ENCODE peak calls at places on chromosomes 7 and 10, in four cellular contexts. One of them, this sample, is unnamed.

GRCh38 chr10:123331438-123331837 is 177.2 kb downstream of the BUB3 start:
- DNase-seq in HepG2: peak
- DNase-seq in NT2/D1: no peak
- DNase-seq in GM12878: no peak
- DNase-seq in this sample: no peak

GRCh38 chr7:43108255-43109011 is 4.0 kb upstream of the HECW1 start:
- DNase-seq in HepG2: peak
- DNase-seq in NT2/D1: peak
- DNase-seq in GM12878: peak
- DNase-seq in this sample: peak

GRCh38 chr10:14815681-14816080 is 22.2 kb downstream of the CDNF start:
- DNase-seq in HepG2: no peak
- DNase-seq in NT2/D1: no peak
- DNase-seq in GM12878: no peak
- DNase-seq in this sample: no peak

GRCh38 chr7:122902751-122903495 is 16.7 kb upstream of the CADPS2 start:
- DNase-seq in HepG2: peak
- DNase-seq in NT2/D1: no peak
- DNase-seq in GM12878: no peak
- DNase-seq in this sample: peak

GRCh38 chr7:542935-543789 is 23.5 kb upstream of the PDGFA start:
- DNase-seq in HepG2: peak
- DNase-seq in NT2/D1: no peak
- DNase-seq in GM12878: no peak
- DNase-seq in this sample: no peak

GRCh38 chr10:99522078-99522479 is 10.7 kb upstream of the NKX2-3 start:
- DNase-seq in HepG2: no peak
- DNase-seq in NT2/D1: no peak
- DNase-seq in GM12878: no peak
- DNase-seq in this sample: no peak

GRCh38 chr7:80135306-80136104 is 874 bp downstream of the GNAI1 start:
- DNase-seq in HepG2: no peak
- DNase-seq in NT2/D1: peak
- DNase-seq in GM12878: no peak
- DNase-seq in this sample: peak

GRCh38 chr7:92635538-92635937 is 45.3 kb upstream of the FAM133B start:
- DNase-seq in HepG2: no peak
- DNase-seq in NT2/D1: no peak
- DNase-seq in GM12878: no peak
- DNase-seq in this sample: no peak

GRCh38 chr7:50821457-50821977 is 38.8 kb upstream of the GRB10 start:
- DNase-seq in HepG2: peak
- DNase-seq in NT2/D1: no peak
- DNase-seq in GM12878: no peak
- DNase-seq in this sample: peak

GRCh38 chr10:18400911-18401260 is 250.5 kb downstream of the NSUN6 start:
- DNase-seq in HepG2: no peak
- DNase-seq in NT2/D1: no peak
- DNase-seq in GM12878: no peak
- DNase-seq in this sample: peak

GRCh38 chr10:32077896-32078295 is 21.7 kb upstream of the KIF5B start:
- DNase-seq in HepG2: peak
- DNase-seq in NT2/D1: no peak
- DNase-seq in GM12878: no peak
- DNase-seq in this sample: no peak

GRCh38 chr10:95423327-95424005 is 132.7 kb upstream of the PDLIM1 start:
- DNase-seq in HepG2: no peak
- DNase-seq in NT2/D1: no peak
- DNase-seq in GM12878: no peak
- DNase-seq in this sample: no peak

GRCh38 chr10:96548589-96548988 is 34.9 kb upstream of the TLL2 start:
- DNase-seq in HepG2: no peak
- DNase-seq in NT2/D1: no peak
- DNase-seq in GM12878: no peak
- DNase-seq in this sample: no peak

GRCh38 chr10:92419740-92420553 is 129.0 kb downstream of the MARCHF5 start:
- DNase-seq in HepG2: peak
- DNase-seq in NT2/D1: peak
- DNase-seq in GM12878: no peak
- DNase-seq in this sample: no peak

GRCh38 chr10:132675031-132675740 is 110.8 kb downstream of the NKX6-2 start:
- DNase-seq in HepG2: no peak
- DNase-seq in NT2/D1: no peak
- DNase-seq in GM12878: no peak
- DNase-seq in this sample: no peak

GRCh38 chr7:5470167-5470532 is 46.5 kb upstream of the TNRC18 start:
- DNase-seq in HepG2: no peak
- DNase-seq in NT2/D1: no peak
- DNase-seq in GM12878: no peak
- DNase-seq in this sample: no peak

DNA sequence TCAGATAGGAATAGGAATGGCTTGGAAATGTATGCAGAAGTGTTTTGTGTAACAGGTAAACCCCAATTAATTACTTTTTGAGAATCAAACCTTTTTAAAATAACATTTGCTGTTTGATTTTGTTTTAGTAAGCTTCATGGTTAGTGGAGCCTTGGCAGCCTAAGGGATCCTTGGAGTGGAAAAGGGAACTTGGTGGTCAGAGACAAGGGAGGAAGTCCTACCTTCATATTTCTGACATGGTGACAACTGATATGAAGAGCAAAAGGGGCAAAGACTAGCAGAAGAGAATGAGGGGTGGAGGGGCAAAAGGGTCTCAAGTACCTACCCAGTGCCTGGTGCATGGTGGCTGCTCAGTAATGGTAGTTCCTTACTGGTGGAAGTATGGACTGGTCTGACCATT is 32.3 kb downstream of the AHCYL2 start:
- DNase-seq in HepG2: no peak
- DNase-seq in NT2/D1: no peak
- DNase-seq in GM12878: no peak
- DNase-seq in this sample: no peak
- TF ChIP-seq SUZ12 in HepG2: no peak
- TF ChIP-seq SUZ12 in NT2/D1: no peak
- TF ChIP-seq SUZ12 in GM12878: no peak
- TF ChIP-seq SUZ12 in this sample: no peak

DNA sequence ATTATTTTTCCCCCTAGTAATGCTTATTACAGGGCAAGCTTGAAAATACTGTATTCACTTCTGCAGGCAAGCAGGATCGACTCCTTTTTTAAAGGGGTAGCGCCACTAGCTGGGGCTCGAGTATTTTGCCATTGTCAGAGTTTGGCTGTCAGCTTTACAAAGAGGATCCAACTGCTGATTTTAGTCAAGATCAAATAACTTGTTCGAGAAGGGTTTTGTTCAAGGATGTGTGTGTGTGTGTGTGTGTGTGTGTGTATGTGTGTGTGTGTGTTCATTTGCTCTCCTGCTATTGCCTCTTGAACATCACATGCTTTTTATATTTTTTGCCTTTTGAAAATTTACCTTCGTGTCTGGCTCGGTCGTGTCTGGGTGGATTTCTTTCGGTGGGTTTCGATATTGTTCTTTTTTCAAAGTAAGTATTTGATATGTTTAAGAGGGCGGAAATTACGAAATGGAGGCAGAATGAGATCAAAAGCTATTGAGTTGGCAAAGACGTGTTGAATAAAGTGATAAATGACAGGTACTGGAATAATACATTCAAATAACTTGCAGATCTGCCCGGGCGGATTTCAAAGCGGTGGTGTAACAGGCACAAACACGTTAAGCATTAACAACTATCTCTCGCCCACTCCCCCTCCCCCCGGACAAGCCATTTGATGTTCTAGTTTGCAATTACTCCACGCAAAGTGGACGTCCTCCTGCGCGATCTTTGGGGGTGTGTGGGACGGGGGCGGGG is 1.1 kb downstream of the ARID5B start:
- DNase-seq in HepG2: peak
- DNase-seq in NT2/D1: no peak
- DNase-seq in GM12878: no peak
- DNase-seq in this sample: no peak
- TF ChIP-seq SUZ12 in HepG2: no peak
- TF ChIP-seq SUZ12 in NT2/D1: no peak
- TF ChIP-seq SUZ12 in GM12878: no peak
- TF ChIP-seq SUZ12 in this sample: no peak

DNA sequence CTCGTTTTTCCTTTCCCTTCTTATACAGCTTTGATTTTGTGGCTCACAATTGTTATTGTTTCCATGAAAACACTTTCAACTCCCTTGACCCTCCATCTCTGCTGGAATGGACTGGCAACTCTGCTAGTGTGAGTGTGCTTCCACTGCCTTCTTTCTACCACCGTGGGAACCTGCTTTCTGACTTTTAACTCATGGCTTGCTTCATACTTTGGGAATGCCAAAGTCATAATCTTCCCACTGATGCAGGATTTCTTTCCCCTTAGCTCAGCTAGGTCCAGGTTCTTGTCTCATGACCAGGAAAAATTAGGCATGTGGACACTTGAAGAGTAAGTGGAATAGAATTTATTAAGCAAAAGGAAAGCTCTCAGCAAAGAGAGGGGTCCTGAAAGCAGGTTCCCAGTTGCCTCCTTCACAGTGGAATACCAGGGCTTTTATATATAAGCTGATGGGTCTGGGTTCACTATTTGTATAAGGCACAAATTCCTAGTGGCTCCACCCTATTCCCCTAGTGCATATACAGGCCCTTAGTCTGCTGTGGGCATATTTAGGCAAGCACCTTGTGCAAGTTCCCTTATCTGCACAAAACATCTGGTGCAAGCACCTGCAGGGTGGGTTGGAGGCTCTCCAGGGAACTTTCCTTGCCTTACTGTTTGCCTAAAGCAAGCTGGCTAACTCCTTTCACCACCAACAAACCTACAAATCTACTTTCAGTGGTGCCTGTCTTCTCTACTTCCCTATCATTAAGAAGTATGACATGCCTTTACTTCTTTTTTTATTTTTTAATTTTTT is 119.5 kb downstream of the CFAP58 start:
- DNase-seq in HepG2: no peak
- DNase-seq in NT2/D1: no peak
- DNase-seq in GM12878: no peak
- DNase-seq in this sample: no peak
- TF ChIP-seq SUZ12 in HepG2: no peak
- TF ChIP-seq SUZ12 in NT2/D1: no peak
- TF ChIP-seq SUZ12 in GM12878: no peak
- TF ChIP-seq SUZ12 in this sample: no peak

GRCh38 chr7:1675673-1676549 is 5.8 kb downstream of the ELFN1 start:
- DNase-seq in HepG2: no peak
- DNase-seq in NT2/D1: no peak
- DNase-seq in GM12878: no peak
- DNase-seq in this sample: no peak
- TF ChIP-seq SUZ12 in HepG2: no peak
- TF ChIP-seq SUZ12 in NT2/D1: no peak
- TF ChIP-seq SUZ12 in GM12878: no peak
- TF ChIP-seq SUZ12 in this sample: no peak

GRCh38 chr10:72257051-72257892 is 16.5 kb upstream of the DDIT4 start:
- DNase-seq in HepG2: no peak
- DNase-seq in NT2/D1: no peak
- DNase-seq in GM12878: peak
- DNase-seq in this sample: no peak
- TF ChIP-seq SUZ12 in HepG2: no peak
- TF ChIP-seq SUZ12 in NT2/D1: no peak
- TF ChIP-seq SUZ12 in GM12878: no peak
- TF ChIP-seq SUZ12 in this sample: no peak

GRCh38 chr10:43878386-43878785 is 229.7 kb upstream of the ZNF32 start:
- DNase-seq in HepG2: no peak
- DNase-seq in NT2/D1: no peak
- DNase-seq in GM12878: no peak
- DNase-seq in this sample: no peak

GRCh38 chr10:43881657-43882056 is 233.0 kb upstream of the ZNF32 start:
- DNase-seq in HepG2: no peak
- DNase-seq in NT2/D1: no peak
- DNase-seq in GM12878: no peak
- DNase-seq in this sample: no peak

GRCh38 chr10:43880160-43880559 is 231.5 kb upstream of the ZNF32 start:
- DNase-seq in HepG2: no peak
- DNase-seq in NT2/D1: no peak
- DNase-seq in GM12878: no peak
- DNase-seq in this sample: no peak

GRCh38 chr10:43879162-43879561 is 230.5 kb upstream of the ZNF32 start:
- DNase-seq in HepG2: no peak
- DNase-seq in NT2/D1: no peak
- DNase-seq in GM12878: no peak
- DNase-seq in this sample: no peak

DNA sequence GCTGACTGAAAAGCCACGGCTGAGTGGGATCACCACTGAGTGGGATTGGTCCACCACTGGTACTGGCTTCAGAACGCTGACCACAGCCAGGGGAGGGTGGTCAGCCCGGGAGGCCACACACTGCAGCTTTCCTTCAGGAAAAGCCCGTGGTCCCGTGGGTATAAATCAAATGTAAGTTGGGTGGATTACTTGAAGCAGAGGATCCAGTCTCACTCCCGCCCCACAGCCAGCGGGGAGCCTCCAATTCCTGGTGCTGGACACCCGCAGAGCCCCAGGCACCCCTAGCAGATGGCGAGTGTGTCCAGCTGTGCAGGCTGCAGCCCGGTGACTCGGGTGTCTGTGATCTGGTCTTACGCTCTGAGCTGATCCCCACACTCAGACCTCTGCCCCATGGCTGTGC is 231.1 kb upstream of the ZNF32 start:
- DNase-seq in HepG2: no peak
- DNase-seq in NT2/D1: no peak
- DNase-seq in GM12878: no peak
- DNase-seq in this sample: no peak
- TF ChIP-seq SUZ12 in HepG2: no peak
- TF ChIP-seq SUZ12 in NT2/D1: no peak
- TF ChIP-seq SUZ12 in GM12878: no peak
- TF ChIP-seq SUZ12 in this sample: no peak

This sample was measured in HEK293T.